ENCODE peak calls at places on chromosomes 1 and 21, in six cellular contexts. R is CD8-positive, alpha-beta T cell; Y is iPS DF 6.9; A is hepatocyte; V is brain microvascular endothelial cell; N is psoas muscle. X is an unnamed sample.

GRCh38 chr1:6688757-6689156 is 12.9 kb downstream of the DNAJC11 start:
- DNase-seq in R (no peak), N (no peak), A (no peak), V (peak; percentile 44), Y (no peak), X (no peak)

GRCh38 chr1:200343874-200344273 is 66.0 kb downstream of the ZNF281 start:
- DNase-seq in A (no peak), R (no peak), Y (no peak), V (no peak), N (no peak), X (no peak)

GRCh38 chr1:66752000-66752592 is at the start of gene DYNLT5:
- DNase-seq in V (peak; percentile 56), N (peak; percentile 57), A (peak; percentile 46), Y (no peak), R (no peak), X (peak; percentile 67)

GRCh38 chr1:46520063-46520911 is 30.7 kb downstream of the DMBX1 start:
- DNase-seq in Y (no peak), R (no peak), V (peak; percentile 83), A (peak; percentile 74), N (no peak), X (peak; percentile 80)

GRCh38 chr1:193322218-193322617 is 135.8 kb upstream of the B3GALT2 start:
- DNase-seq in Y (no peak), A (no peak), N (no peak), V (peak; percentile 69), R (no peak), X (no peak)

GRCh38 chr21:38913120-38913975 is 107.6 kb downstream of the ETS2 start:
- DNase-seq in V (no peak), R (no peak), A (peak; percentile 92), Y (no peak), N (peak; percentile 83), X (peak; percentile 89)

GRCh38 chr1:183259886-183260285 is 73.8 kb downstream of the LAMC2 start:
- DNase-seq in Y (no peak), N (no peak), A (no peak), V (no peak), R (no peak), X (peak; percentile 49)

GRCh38 chr1:55522353-55522903 is 307.3 kb upstream of the USP24 start:
- DNase-seq in R (no peak), A (no peak), V (no peak), Y (no peak), N (no peak), X (no peak)

GRCh38 chr21:27369962-27370578 is 403.2 kb upstream of the ADAMTS5 start:
- DNase-seq in Y (peak; percentile 16), A (no peak), N (no peak), R (no peak), V (no peak), X (no peak)

GRCh38 chr1:234977891-234978396 is 150.7 kb downstream of the TOMM20 start:
- DNase-seq in Y (no peak), R (no peak), N (no peak), A (no peak), V (no peak), X (no peak)

GRCh38 chr21:35648512-35648911 is 411.8 kb downstream of the SETD4 start:
- DNase-seq in N (no peak), V (no peak), R (no peak), A (no peak), Y (no peak), X (no peak)

GRCh38 chr21:31103163-31103562 is 64.9 kb upstream of the KRTAP19-8 start:
- DNase-seq in N (no peak), R (no peak), V (no peak), Y (no peak), A (no peak), X (no peak)

GRCh38 chr1:151346082-151346768 is 827 bp downstream of the RFX5 start:
- DNase-seq in V (no peak), Y (no peak), A (peak; percentile 10), N (no peak), R (no peak), X (no peak)

GRCh38 chr21:20276954-20277353 is 721.3 kb upstream of the NCAM2 start:
- DNase-seq in N (no peak), V (no peak), R (no peak), A (no peak), Y (no peak), X (no peak)

GRCh38 chr1:86998280-86998679 is 83.8 kb downstream of the HS2ST1 start:
- DNase-seq in A (no peak), N (no peak), Y (no peak), V (no peak), R (no peak), X (no peak)

GRCh38 chr1:58869638-58870297 is 85.9 kb upstream of the JUN start:
- DNase-seq in Y (no peak), N (no peak), V (no peak), R (no peak), A (no peak), X (no peak)

GRCh38 chr1:174191255-174191906 is 32.1 kb downstream of the RABGAP1L start:
- DNase-seq in R (no peak), N (no peak), Y (no peak), A (no peak), V (peak; percentile 58), X (no peak)

GRCh38 chr1:229217716-229218115 is 53.2 kb upstream of the RAB4A start:
- DNase-seq in A (no peak), Y (no peak), R (no peak), V (no peak), N (no peak), X (no peak)

DNA sequence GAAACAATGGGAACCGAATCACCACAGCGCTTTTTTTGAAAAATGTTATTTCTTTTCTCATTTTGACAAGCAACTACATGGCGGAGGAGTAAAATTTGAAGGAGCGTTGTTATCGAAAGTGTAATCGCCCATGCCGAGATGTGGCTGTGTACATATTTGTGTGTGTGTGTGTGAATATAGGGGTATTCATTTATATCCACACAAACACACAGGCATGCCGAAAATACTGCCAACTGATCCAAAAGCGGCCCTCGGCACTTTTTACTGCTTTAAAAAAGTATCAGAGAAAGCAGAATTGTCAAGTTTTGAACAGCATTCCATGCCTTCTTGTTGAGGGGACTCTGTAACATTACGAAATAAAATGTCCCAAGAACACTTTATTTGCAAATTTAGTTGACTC is 1.1 kb downstream of the PBX1 start:
- DNase-seq in Y (no peak), V (peak; percentile 25), N (no peak), A (no peak), R (no peak), X (no peak)
- H3K4me3 ChIP-seq in Y (peak overlapping the region; percentile 58), V (peak overlapping the region; percentile 74), N (peak overlapping the region; percentile 85), A (peak overlapping the region; percentile 72), R (peak overlapping the region; percentile 27), X (peak overlapping the region; percentile 90)

DNA sequence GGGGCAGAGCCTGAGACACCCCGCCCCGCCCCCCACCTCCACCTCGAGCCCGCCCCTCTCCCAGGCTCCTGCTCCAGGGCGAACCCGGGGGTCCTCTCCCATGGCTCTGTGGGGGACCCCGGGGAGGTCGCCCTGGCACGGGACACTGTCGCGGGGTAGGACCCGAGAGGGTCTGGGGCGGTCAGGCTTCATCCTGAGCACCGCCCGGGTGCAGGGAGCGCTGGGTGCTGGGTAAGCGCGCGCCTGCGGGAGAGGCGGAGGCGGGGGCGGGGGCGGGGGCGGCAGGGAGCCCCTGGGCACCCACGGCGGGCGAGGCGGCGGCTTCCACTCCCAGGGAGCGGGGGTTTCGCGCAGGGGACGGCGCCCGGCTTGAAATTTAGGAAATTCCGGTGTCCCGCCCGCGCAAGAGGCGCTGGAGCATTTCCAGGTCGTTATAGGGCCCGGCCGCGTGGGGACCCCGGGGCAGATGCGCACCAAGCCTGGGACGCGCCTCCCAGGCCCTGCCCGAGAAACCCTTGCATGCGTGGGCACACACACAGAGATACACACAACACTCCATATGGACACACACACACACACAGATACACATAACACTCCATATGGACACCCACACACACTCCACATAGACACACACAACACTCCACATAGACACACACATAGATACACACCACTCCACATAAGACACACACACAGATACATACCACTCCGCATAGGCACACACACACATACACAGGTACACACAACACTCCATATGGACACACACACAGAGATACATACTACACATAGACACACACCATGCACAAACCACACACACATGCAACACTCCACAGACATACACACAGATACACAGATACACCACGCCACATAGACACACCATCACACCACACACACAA is 48.7 kb upstream of the SLC19A1 start:
- DNase-seq in Y (no peak), A (no peak), R (peak; percentile 10), V (no peak), N (peak; percentile 31), X (no peak)
- H3K4me3 ChIP-seq in Y (peak overlapping the region; percentile 48), A (no peak overlapping the region), R (no peak overlapping the region), V (peak overlapping the region; percentile 39), N (peak overlapping the region; percentile 45), X (peak overlapping the region; percentile 51)

DNA sequence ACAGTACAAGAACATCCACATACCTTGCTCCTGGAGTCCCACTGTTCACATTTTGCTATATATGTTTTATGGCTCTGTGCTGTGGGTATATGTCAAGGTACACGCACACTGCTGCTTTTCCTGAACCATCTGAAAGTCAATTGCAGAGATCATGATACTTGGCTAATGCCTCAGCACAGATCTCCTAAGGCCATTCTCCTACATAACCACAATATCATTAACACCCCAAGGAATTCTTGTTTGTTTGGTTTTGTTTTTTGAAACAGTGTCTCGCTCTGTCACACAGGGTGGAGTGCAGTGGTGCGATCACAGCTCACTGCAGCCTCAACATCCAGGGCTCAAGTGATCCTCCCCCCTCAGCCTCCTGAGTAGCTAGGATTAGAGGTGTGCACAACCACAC is 16.0 kb downstream of the CTNNBIP1 start:
- DNase-seq in N (no peak), A (no peak), Y (no peak), R (no peak), V (no peak), X (no peak)
- H3K4me3 ChIP-seq in N (no peak overlapping the region), A (no peak overlapping the region), Y (no peak overlapping the region), R (no peak overlapping the region), V (no peak overlapping the region), X (no peak overlapping the region)

GRCh38 chr1:9250586-9251381 is 16.2 kb downstream of the H6PD start:
- DNase-seq in N (peak; percentile 57), Y (no peak), A (no peak), V (peak; percentile 15), R (no peak), X (no peak)
- H3K4me3 ChIP-seq in N (peak overlapping the region; percentile 41), Y (no peak overlapping the region), A (no peak overlapping the region), V (no peak overlapping the region), R (no peak overlapping the region), X (no peak overlapping the region)

GRCh38 chr1:248822148-248823032 is 3.3 kb downstream of the SH3BP5L start:
- DNase-seq in Y (no peak), R (no peak), A (no peak), N (no peak), V (no peak), X (no peak)
- H3K4me3 ChIP-seq in Y (no peak overlapping the region), R (no peak overlapping the region), A (no peak overlapping the region), N (peak overlapping the region; percentile 83), V (no peak overlapping the region), X (no peak overlapping the region)

X was measured in H7.